ENCODE peak calls at places on chromosomes 6 and 20, in four cellular contexts. One of them, this sample, is unnamed.

GRCh38 chr6:156822747-156823206 is 45.6 kb downstream of the ARID1B start:
- DNase-seq in AG09309: no peak
- DNase-seq in choroid plexus epithelial cell: no peak
- DNase-seq in NCI-H446: no peak
- DNase-seq in this sample: no peak

GRCh38 chr6:18504232-18504596 is 117.1 kb downstream of the RNF144B start:
- DNase-seq in AG09309: no peak
- DNase-seq in choroid plexus epithelial cell: no peak
- DNase-seq in NCI-H446: no peak
- DNase-seq in this sample: no peak

GRCh38 chr6:28693751-28694443 is 168.2 kb downstream of the GPX5 start:
- DNase-seq in NCI-H446: peak; percentile 14
- DNase-seq in choroid plexus epithelial cell: no peak
- DNase-seq in AG09309: no peak
- DNase-seq in this sample: no peak

GRCh38 chr6:94130458-94130857 is 711.1 kb upstream of the EPHA7 start:
- DNase-seq in NCI-H446: peak; percentile 89
- DNase-seq in AG09309: no peak
- DNase-seq in choroid plexus epithelial cell: peak; percentile 13
- DNase-seq in this sample: no peak

GRCh38 chr6:131635384-131636340 is 1.4 kb upstream of the ENPP3 start:
- DNase-seq in NCI-H446: no peak
- DNase-seq in choroid plexus epithelial cell: no peak
- DNase-seq in AG09309: no peak
- DNase-seq in this sample: no peak

GRCh38 chr20:602357-602970 is 7.6 kb downstream of the TCF15 start:
- DNase-seq in NCI-H446: no peak
- DNase-seq in AG09309: no peak
- DNase-seq in choroid plexus epithelial cell: no peak
- DNase-seq in this sample: no peak

GRCh38 chr20:11849270-11849920 is 68.3 kb upstream of the BTBD3 start:
- DNase-seq in NCI-H446: no peak
- DNase-seq in choroid plexus epithelial cell: peak; percentile 75
- DNase-seq in AG09309: no peak
- DNase-seq in this sample: peak; percentile 29

GRCh38 chr20:33423141-33423834 is 20.3 kb downstream of the SNTA1 start:
- DNase-seq in AG09309: peak; percentile 63
- DNase-seq in NCI-H446: no peak
- DNase-seq in choroid plexus epithelial cell: peak; percentile 71
- DNase-seq in this sample: peak; percentile 66

GRCh38 chr6:90611543-90611864 is 24.6 kb upstream of the MAP3K7 start:
- DNase-seq in NCI-H446: no peak
- DNase-seq in AG09309: no peak
- DNase-seq in choroid plexus epithelial cell: no peak
- DNase-seq in this sample: no peak

GRCh38 chr6:99467509-99468106 is 42.5 kb upstream of the PNISR start:
- DNase-seq in NCI-H446: peak; percentile 31
- DNase-seq in choroid plexus epithelial cell: peak; percentile 48
- DNase-seq in AG09309: no peak
- DNase-seq in this sample: peak; percentile 50

GRCh38 chr6:162074641-162075040 is 652.9 kb downstream of the PRKN start:
- DNase-seq in choroid plexus epithelial cell: no peak
- DNase-seq in NCI-H446: no peak
- DNase-seq in AG09309: no peak
- DNase-seq in this sample: no peak

GRCh38 chr20:9230406-9230805 is 161.5 kb downstream of the PLCB4 start:
- DNase-seq in choroid plexus epithelial cell: no peak
- DNase-seq in AG09309: no peak
- DNase-seq in NCI-H446: no peak
- DNase-seq in this sample: no peak

GRCh38 chr6:37538107-37538506 is 38.4 kb upstream of the CCDC167 start:
- DNase-seq in choroid plexus epithelial cell: no peak
- DNase-seq in NCI-H446: peak; percentile 24
- DNase-seq in AG09309: no peak
- DNase-seq in this sample: no peak

GRCh38 chr20:366042-366718 is 14.4 kb upstream of the TRIB3 start:
- DNase-seq in NCI-H446: no peak
- DNase-seq in choroid plexus epithelial cell: no peak
- DNase-seq in AG09309: no peak
- DNase-seq in this sample: no peak

GRCh38 chr6:16256781-16257180 is 18.4 kb downstream of the GMPR start:
- DNase-seq in AG09309: no peak
- DNase-seq in choroid plexus epithelial cell: no peak
- DNase-seq in NCI-H446: no peak
- DNase-seq in this sample: no peak

GRCh38 chr6:167817016-167817415 is 9.7 kb upstream of the AFDN start:
- DNase-seq in NCI-H446: no peak
- DNase-seq in choroid plexus epithelial cell: no peak
- DNase-seq in AG09309: no peak
- DNase-seq in this sample: no peak

GRCh38 chr6:6758915-6759654 is 170.6 kb downstream of the LY86 start:
- DNase-seq in NCI-H446: peak; percentile 28
- DNase-seq in choroid plexus epithelial cell: peak; percentile 80
- DNase-seq in AG09309: no peak
- DNase-seq in this sample: peak; percentile 75

GRCh38 chr6:20403766-20404640 is 2.3 kb downstream of the E2F3 start:
- DNase-seq in NCI-H446: peak; percentile 73
- DNase-seq in AG09309: no peak
- DNase-seq in choroid plexus epithelial cell: peak; percentile 62
- DNase-seq in this sample: peak; percentile 63

GRCh38 chr6:53628354-53629119 is 37.0 kb downstream of the KLHL31 start:
- DNase-seq in NCI-H446: no peak
- DNase-seq in choroid plexus epithelial cell: no peak
- DNase-seq in AG09309: peak; percentile 99
- DNase-seq in this sample: peak; percentile 44

GRCh38 chr6:72048080-72048479 is 161.7 kb downstream of the RIMS1 start:
- DNase-seq in AG09309: no peak
- DNase-seq in choroid plexus epithelial cell: no peak
- DNase-seq in NCI-H446: peak; percentile 32
- DNase-seq in this sample: no peak

GRCh38 chr6:34240329-34241248 is 3.9 kb downstream of the HMGA1 start:
- DNase-seq in AG09309: no peak
- DNase-seq in NCI-H446: no peak
- DNase-seq in choroid plexus epithelial cell: no peak
- DNase-seq in this sample: no peak

GRCh38 chr20:20864346-20865096 is 152.1 kb upstream of the RALGAPA2 start:
- DNase-seq in NCI-H446: peak; percentile 17
- DNase-seq in choroid plexus epithelial cell: peak; percentile 6
- DNase-seq in AG09309: no peak
- DNase-seq in this sample: peak; percentile 5

GRCh38 chr20:6575912-6576391 is 191.5 kb upstream of the BMP2 start:
- DNase-seq in NCI-H446: no peak
- DNase-seq in AG09309: no peak
- DNase-seq in choroid plexus epithelial cell: peak; percentile 79
- DNase-seq in this sample: peak; percentile 73

GRCh38 chr6:158080849-158081656 is 87.0 kb downstream of the SERAC1 start:
- DNase-seq in choroid plexus epithelial cell: no peak
- DNase-seq in AG09309: no peak
- DNase-seq in NCI-H446: no peak
- DNase-seq in this sample: no peak

GRCh38 chr6:46674410-46674809 is 13.3 kb upstream of the TDRD6 start:
- DNase-seq in NCI-H446: no peak
- DNase-seq in choroid plexus epithelial cell: no peak
- DNase-seq in AG09309: no peak
- DNase-seq in this sample: no peak

GRCh38 chr6:164014716-164015484 is 600.4 kb downstream of the QKI start:
- DNase-seq in AG09309: no peak
- DNase-seq in NCI-H446: no peak
- DNase-seq in choroid plexus epithelial cell: no peak
- DNase-seq in this sample: no peak